ENCODE peak calls at places on chromosomes 16 and 17, in five cellular contexts. One of them, this sample, is unnamed.

GRCh38 chr17:66635646-66636045 is 199.3 kb upstream of the CACNG5 start:
- DNase-seq in H1: no peak
- DNase-seq in GM12878: no peak
- DNase-seq in HepG2: no peak
- DNase-seq in NT2/D1: no peak
- DNase-seq in this sample: no peak

GRCh38 chr16:5510819-5511370 is 413.3 kb upstream of the EEF2KMT start:
- DNase-seq in GM12878: no peak
- DNase-seq in NT2/D1: peak
- DNase-seq in H1: no peak
- DNase-seq in HepG2: no peak
- DNase-seq in this sample: no peak

GRCh38 chr16:66741131-66741900 is 10.1 kb downstream of the DYNC1LI2 start:
- DNase-seq in HepG2: peak
- DNase-seq in NT2/D1: no peak
- DNase-seq in H1: no peak
- DNase-seq in GM12878: no peak
- DNase-seq in this sample: peak

GRCh38 chr16:81509404-81509803 is 64.8 kb downstream of the CMIP start:
- DNase-seq in H1: no peak
- DNase-seq in HepG2: no peak
- DNase-seq in NT2/D1: no peak
- DNase-seq in GM12878: no peak
- DNase-seq in this sample: no peak

GRCh38 chr16:15643453-15644305 is 725 bp upstream of the MARF1 start:
- DNase-seq in GM12878: no peak
- DNase-seq in NT2/D1: no peak
- DNase-seq in HepG2: peak
- DNase-seq in H1: peak
- DNase-seq in this sample: peak

GRCh38 chr17:39634384-39634871 is 2.5 kb upstream of the STARD3 start:
- DNase-seq in NT2/D1: no peak
- DNase-seq in HepG2: no peak
- DNase-seq in GM12878: no peak
- DNase-seq in H1: no peak
- DNase-seq in this sample: peak

GRCh38 chr16:78792952-78793351 is 693.5 kb downstream of the WWOX start:
- DNase-seq in GM12878: no peak
- DNase-seq in H1: no peak
- DNase-seq in NT2/D1: no peak
- DNase-seq in HepG2: no peak
- DNase-seq in this sample: no peak

GRCh38 chr16:3655030-3655790 is 719 bp downstream of the DNASE1 start:
- DNase-seq in HepG2: no peak
- DNase-seq in H1: no peak
- DNase-seq in GM12878: no peak
- DNase-seq in NT2/D1: no peak
- DNase-seq in this sample: no peak

GRCh38 chr16:71358464-71359031 is at the start of gene CALB2:
- DNase-seq in HepG2: peak
- DNase-seq in NT2/D1: peak
- DNase-seq in H1: peak
- DNase-seq in GM12878: no peak
- DNase-seq in this sample: peak

GRCh38 chr17:66268247-66268927 is 34.0 kb upstream of the PRKCA start:
- DNase-seq in H1: no peak
- DNase-seq in GM12878: no peak
- DNase-seq in HepG2: no peak
- DNase-seq in NT2/D1: no peak
- DNase-seq in this sample: no peak

GRCh38 chr16:625402-626173 is 5.2 kb upstream of the WFIKKN1 start:
- DNase-seq in GM12878: no peak
- DNase-seq in H1: no peak
- DNase-seq in HepG2: no peak
- DNase-seq in NT2/D1: no peak
- DNase-seq in this sample: no peak

GRCh38 chr17:40541873-40542561 is 23.3 kb downstream of the CCR7 start:
- DNase-seq in H1: no peak
- DNase-seq in GM12878: no peak
- DNase-seq in NT2/D1: no peak
- DNase-seq in HepG2: no peak
- DNase-seq in this sample: no peak

GRCh38 chr16:87492721-87493554 is at the start of gene ZCCHC14:
- DNase-seq in H1: peak
- DNase-seq in NT2/D1: peak
- DNase-seq in GM12878: peak
- DNase-seq in HepG2: peak
- DNase-seq in this sample: peak

GRCh38 chr16:65624696-65625095 is 502.8 kb upstream of the CDH11 start:
- DNase-seq in NT2/D1: no peak
- DNase-seq in HepG2: no peak
- DNase-seq in H1: no peak
- DNase-seq in GM12878: no peak
- DNase-seq in this sample: no peak

DNA sequence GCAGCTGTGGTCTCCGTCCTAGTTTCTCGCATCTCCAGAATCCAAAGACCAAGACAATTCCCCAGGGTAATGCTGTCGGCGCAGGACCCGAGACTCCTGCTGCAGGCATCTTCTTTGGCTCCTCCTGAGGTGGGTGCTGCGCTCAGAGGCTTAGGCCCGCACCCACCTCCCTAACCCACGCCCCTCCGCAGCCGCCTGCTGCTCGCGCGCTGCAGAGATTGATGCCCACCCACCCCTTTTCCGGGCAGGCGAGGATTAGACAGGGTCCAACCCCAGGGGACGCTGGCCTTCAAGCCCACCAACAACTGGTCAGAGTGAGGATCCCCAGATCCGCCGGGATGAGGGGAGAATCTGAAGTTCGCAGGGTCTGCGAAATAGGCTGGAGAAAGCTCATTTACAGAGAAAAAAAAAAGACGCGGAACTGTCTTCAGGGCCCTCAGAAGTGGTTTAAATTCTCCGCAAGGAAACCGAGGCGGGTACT is 27.9 kb downstream of the SLFN11 start:
- DNase-seq in HepG2: no peak
- DNase-seq in GM12878: no peak
- DNase-seq in NT2/D1: no peak
- DNase-seq in H1: no peak
- DNase-seq in this sample: no peak
- TF ChIP-seq SUZ12 in HepG2: no peak
- TF ChIP-seq SUZ12 in GM12878: peak
- TF ChIP-seq SUZ12 in NT2/D1: no peak
- TF ChIP-seq SUZ12 in H1: peak
- TF ChIP-seq SUZ12 in this sample: no peak

GRCh38 chr17:79930077-79930785 is 91.0 kb upstream of the CBX4 start:
- DNase-seq in HepG2: no peak
- DNase-seq in GM12878: no peak
- DNase-seq in NT2/D1: no peak
- DNase-seq in H1: peak
- DNase-seq in this sample: no peak
- TF ChIP-seq SUZ12 in HepG2: no peak
- TF ChIP-seq SUZ12 in GM12878: no peak
- TF ChIP-seq SUZ12 in NT2/D1: no peak
- TF ChIP-seq SUZ12 in H1: no peak
- TF ChIP-seq SUZ12 in this sample: no peak

GRCh38 chr17:7184091-7184488 is 4.9 kb upstream of the ASGR1 start:
- DNase-seq in H1: no peak
- DNase-seq in NT2/D1: no peak
- DNase-seq in GM12878: no peak
- DNase-seq in HepG2: peak
- DNase-seq in this sample: no peak
- TF ChIP-seq SUZ12 in H1: no peak
- TF ChIP-seq SUZ12 in NT2/D1: no peak
- TF ChIP-seq SUZ12 in GM12878: no peak
- TF ChIP-seq SUZ12 in HepG2: no peak
- TF ChIP-seq SUZ12 in this sample: no peak

GRCh38 chr17:83081561-83082201 is 2.3 kb downstream of the METRNL start:
- DNase-seq in NT2/D1: no peak
- DNase-seq in GM12878: no peak
- DNase-seq in H1: no peak
- DNase-seq in HepG2: no peak
- DNase-seq in this sample: no peak
- TF ChIP-seq SUZ12 in NT2/D1: no peak
- TF ChIP-seq SUZ12 in GM12878: no peak
- TF ChIP-seq SUZ12 in H1: no peak
- TF ChIP-seq SUZ12 in HepG2: no peak
- TF ChIP-seq SUZ12 in this sample: no peak

DNA sequence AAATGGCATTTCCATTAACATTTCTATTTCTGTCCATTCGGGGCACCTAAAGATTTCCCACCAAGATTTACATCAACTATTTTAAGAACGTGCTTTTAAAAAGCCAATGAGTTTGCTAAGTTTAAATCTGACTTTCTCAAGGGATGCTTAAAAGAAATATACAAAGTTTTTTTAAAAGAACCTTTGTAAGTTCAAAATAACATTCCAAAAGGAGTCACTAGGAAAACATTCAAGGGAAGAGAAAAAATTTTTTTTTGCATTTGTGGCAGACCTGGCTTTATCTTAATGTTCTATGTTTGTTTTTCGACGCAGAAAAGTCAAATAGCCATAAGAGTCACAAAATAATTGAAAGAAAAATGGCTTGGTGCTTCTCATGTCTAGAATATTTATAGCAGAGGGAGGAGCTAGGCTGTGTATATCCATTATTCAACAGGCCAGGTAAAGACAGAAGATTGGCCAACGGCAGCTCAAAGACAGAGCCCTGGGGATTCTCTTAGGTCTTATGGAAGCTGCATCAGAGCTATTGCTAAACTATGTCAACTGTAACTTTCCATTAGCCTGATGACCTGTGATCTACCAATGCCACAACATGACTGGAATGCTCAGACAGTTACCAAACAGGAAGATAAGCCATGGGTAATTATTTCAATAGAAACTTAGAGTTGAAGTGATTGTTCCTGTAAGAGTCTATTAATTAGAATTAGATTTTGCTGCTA is 37.8 kb upstream of the MYOCD start:
- DNase-seq in NT2/D1: no peak
- DNase-seq in H1: no peak
- DNase-seq in GM12878: no peak
- DNase-seq in HepG2: peak
- DNase-seq in this sample: no peak
- TF ChIP-seq SUZ12 in NT2/D1: no peak
- TF ChIP-seq SUZ12 in H1: no peak
- TF ChIP-seq SUZ12 in GM12878: no peak
- TF ChIP-seq SUZ12 in HepG2: no peak
- TF ChIP-seq SUZ12 in this sample: no peak

DNA sequence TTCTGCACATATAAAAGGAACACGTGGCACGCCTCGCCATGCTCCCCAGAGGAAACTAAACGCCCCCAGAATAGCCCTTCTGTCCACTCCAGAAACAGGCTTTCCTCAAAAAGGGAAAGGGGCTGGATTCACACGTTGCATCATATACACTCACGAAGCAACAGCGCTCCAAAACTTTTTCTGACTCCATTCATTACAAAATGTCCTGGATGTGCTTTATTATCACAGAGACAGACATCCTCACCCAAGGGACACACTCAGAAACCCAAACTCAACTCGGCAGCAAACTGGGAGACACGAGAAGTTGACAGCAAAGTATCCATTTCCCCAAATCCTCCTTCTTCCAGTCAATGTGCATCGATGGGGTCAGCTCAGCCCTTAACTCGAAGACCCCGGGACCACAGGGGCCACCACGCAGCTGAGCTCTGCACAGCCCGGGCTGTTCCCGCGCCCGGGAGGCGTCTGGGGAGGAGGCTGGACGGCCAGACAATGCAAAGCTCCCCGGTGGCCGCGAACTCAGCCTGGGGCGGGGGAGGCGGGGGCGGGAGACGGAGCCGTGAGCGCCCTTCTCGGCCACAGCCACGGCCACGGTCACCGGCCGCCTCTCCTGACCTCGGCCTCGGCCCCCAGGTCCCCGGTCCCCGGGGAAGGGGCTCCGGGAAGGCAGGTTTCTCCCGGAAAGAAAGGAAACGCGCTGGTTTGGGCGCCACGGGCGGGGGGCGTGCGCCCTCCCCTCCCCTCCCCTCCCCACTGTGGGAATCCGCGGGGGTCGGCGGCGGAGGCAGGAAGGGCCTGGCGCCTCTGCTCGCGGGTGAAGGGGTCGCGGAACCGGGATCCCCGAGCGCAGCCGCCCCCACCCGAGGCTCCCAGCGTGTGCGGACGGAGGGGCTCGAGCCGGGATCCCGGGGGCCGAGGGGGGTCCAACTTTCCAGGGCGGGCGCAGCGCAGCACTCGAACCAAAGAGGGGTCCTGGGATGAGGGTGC is 1.2 kb downstream of the NXN start:
- DNase-seq in HepG2: no peak
- DNase-seq in H1: peak
- DNase-seq in NT2/D1: no peak
- DNase-seq in GM12878: no peak
- DNase-seq in this sample: peak
- TF ChIP-seq SUZ12 in HepG2: no peak
- TF ChIP-seq SUZ12 in H1: no peak
- TF ChIP-seq SUZ12 in NT2/D1: no peak
- TF ChIP-seq SUZ12 in GM12878: peak
- TF ChIP-seq SUZ12 in this sample: no peak

DNA sequence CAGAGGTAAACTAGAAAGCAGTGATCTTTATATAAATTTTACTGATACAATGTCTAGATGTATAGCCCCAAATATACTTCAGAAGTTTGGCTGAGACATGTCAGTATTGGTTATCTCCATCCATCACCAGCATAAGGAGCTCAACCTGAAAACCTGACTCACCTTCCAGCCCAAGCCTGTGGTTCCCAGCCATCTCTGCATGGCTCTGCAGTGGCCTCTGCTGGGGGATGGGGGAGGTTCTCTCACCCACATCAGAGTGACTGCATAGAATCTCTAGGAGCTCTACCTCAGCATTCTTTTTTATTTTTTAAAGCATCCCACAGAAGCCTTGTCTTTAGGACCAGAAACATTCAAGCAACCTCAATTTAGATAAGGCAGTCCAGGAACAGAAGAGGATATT is 27.3 kb downstream of the USP7 start:
- DNase-seq in H1: no peak
- DNase-seq in NT2/D1: peak
- DNase-seq in HepG2: peak
- DNase-seq in GM12878: no peak
- DNase-seq in this sample: peak
- TF ChIP-seq SUZ12 in H1: no peak
- TF ChIP-seq SUZ12 in NT2/D1: no peak
- TF ChIP-seq SUZ12 in HepG2: no peak
- TF ChIP-seq SUZ12 in GM12878: no peak
- TF ChIP-seq SUZ12 in this sample: no peak

This sample was measured in HEK293T.